ENCODE peak calls at places on chromosomes 7 and 10, in six cellular contexts. V is astrocyte, S is SK-N-SH, I is endothelial cell, L is Calu3, T is AG10803. M is an unnamed sample.

GRCh38 chr7:22885824-22886255 is 63.2 kb upstream of the TOMM7 start:
- DNase-seq in V (no peak), S (no peak), I (no peak), L (no peak), T (peak), M (peak)

GRCh38 chr7:84161398-84161797 is 33.2 kb downstream of the SEMA3A start:
- DNase-seq in V (no peak), S (no peak), I (no peak), L (no peak), T (no peak), M (no peak)

GRCh38 chr10:113059001-113059780 is 109.1 kb downstream of the TCF7L2 start:
- DNase-seq in V (peak), S (peak), I (no peak), L (no peak), T (peak), M (no peak)

GRCh38 chr10:124381011-124381591 is 37.6 kb downstream of the OAT start:
- DNase-seq in V (peak), S (no peak), I (no peak), L (no peak), T (no peak), M (no peak)

GRCh38 chr10:49230004-49230403 is 41.8 kb upstream of the TMEM273 start:
- DNase-seq in V (no peak), S (no peak), I (no peak), L (no peak), T (no peak), M (no peak)

GRCh38 chr7:1662101-1662500 is 8.0 kb upstream of the ELFN1 start:
- DNase-seq in V (no peak), S (peak), I (no peak), L (no peak), T (no peak), M (no peak)

GRCh38 chr10:83764681-83765080 is 374.6 kb upstream of the GHITM start:
- DNase-seq in V (peak), S (no peak), I (no peak), L (no peak), T (no peak), M (no peak)

GRCh38 chr7:124101173-124101768 is 68.4 kb upstream of the TMEM229A start:
- DNase-seq in V (no peak), S (peak), I (peak), L (peak), T (no peak), M (peak)

GRCh38 chr10:47285381-47286115 is 14.4 kb upstream of the GDF10 start:
- DNase-seq in V (no peak), S (no peak), I (no peak), L (no peak), T (no peak), M (no peak)

GRCh38 chr7:144656960-144657359 is 178.9 kb downstream of the TPK1 start:
- DNase-seq in V (no peak), S (no peak), I (no peak), L (no peak), T (no peak), M (peak)

GRCh38 chr7:44286618-44287487 is 38.5 kb downstream of the CAMK2B start:
- DNase-seq in V (no peak), S (peak), I (no peak), L (no peak), T (no peak), M (no peak)

GRCh38 chr7:44881610-44882009 is 3.7 kb downstream of the PURB start:
- DNase-seq in V (peak), S (no peak), I (no peak), L (no peak), T (peak), M (peak)

GRCh38 chr7:148722340-148723165 is 23.9 kb downstream of the CUL1 start:
- DNase-seq in V (peak), S (no peak), I (no peak), L (no peak), T (no peak), M (no peak)

GRCh38 chr10:95243318-95243617 is 47.5 kb downstream of the PDLIM1 start:
- DNase-seq in V (no peak), S (no peak), I (no peak), L (no peak), T (no peak), M (no peak)
- TF ChIP-seq CTCF in V (no peak), S (no peak), I (no peak), L (no peak), T (no peak), M (no peak)

GRCh38 chr10:29858352-29859267 is 200.8 kb downstream of the JCAD start:
- DNase-seq in V (peak), S (peak), I (peak), L (peak), T (peak), M (no peak)
- TF ChIP-seq CTCF in V (peak), S (peak), I (peak), L (peak), T (peak), M (no peak)

DNA sequence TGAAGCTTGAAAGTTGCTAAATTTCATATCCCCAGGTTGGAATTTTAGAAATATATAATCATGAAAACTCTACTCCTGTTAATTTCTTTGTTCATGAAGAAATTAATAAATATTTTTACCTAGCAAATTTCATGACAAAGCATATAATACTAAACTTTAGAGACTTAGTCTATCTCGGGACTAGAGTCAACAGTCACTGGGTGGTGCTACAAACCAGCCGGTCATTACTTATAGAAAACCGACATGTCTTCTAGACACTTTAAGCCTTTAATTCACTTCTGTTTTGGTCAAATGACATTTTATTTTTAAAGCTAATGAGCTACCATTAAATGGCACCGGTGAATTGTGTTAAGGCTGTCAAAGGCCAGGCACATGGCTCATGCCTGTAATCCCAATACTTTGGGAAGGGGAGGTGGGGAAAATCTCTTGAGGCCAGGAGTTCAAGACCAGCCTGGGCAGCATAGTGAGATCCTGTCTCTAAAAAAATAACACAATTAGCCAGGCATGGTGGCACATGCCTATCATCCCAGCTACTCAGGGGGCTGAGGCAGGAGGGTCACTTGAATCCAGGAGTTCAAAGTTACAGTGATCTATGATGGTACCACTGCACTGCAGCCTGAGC is 270.1 kb downstream of the CACNA2D1 start:
- DNase-seq in V (no peak), S (no peak), I (no peak), L (no peak), T (no peak), M (no peak)
- TF ChIP-seq CTCF in V (no peak), S (no peak), I (no peak), L (no peak), T (no peak), M (no peak)

DNA sequence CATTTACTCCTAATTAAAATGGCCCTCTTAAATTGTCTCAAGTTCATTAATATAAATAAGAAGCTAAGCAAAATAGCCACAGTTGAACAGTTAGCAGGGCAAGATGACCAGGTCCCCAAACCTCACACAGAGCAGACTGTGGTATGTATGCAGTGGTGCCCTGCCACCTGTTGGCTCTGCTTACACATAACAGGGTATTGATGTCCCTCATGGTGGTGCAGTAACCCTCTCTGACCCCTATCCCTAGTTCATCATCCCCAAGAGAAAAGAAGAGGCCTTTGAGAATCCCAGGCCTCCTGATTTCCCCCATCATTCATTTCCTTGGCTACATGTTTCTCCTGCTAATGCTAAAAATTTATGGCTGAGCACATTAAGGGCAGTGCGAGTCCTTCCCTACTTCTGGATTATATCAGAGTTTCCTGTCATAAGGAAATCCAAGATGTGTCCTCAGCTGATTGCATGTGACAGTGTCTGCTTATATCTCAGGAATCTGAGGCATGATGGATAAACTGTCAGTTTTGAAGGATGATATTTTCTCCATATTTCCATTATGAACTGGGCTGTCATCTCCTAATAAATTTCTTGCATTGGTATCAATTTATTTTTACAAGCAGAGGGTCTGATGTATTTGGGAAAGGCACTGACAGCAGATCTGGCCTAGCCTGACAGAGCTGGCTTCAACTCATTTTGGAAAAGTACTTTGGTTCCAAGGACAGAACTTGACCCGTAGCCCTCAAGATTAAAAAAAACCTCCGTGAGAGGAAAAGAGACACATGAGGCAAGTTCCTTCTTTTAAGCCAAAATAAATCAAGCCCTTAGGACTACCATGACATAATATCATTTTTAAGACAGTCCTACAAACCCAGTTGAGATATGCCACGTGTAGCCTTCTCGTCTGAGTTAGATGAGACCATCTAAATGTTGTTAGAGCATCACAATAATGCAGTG is 880.6 kb downstream of the LRMDA start:
- DNase-seq in V (no peak), S (peak), I (peak), L (no peak), T (peak), M (peak)
- TF ChIP-seq CTCF in V (peak), S (peak), I (peak), L (no peak), T (peak), M (peak)